ENCODE peak calls at places on chromosomes 7 and 10, in ten cellular contexts. One of them, this sample, is unnamed.

GRCh38 chr7:67636363-67637355 is 640.0 kb downstream of the TYW1 start:
- DNase-seq in astrocyte: no peak
- DNase-seq in heart left ventricle: no peak
- DNase-seq in heart right ventricle: no peak
- DNase-seq in left ventricle myocardium inferior: no peak
- DNase-seq in body of pancreas: no peak
- DNase-seq in ovary: no peak
- DNase-seq in sigmoid colon: no peak
- DNase-seq in uterus: no peak
- DNase-seq in foreskin keratinocyte: no peak
- DNase-seq in this sample: no peak

GRCh38 chr7:122675011-122675410 is 23.9 kb downstream of the RNF133 start:
- DNase-seq in astrocyte: no peak
- DNase-seq in heart left ventricle: no peak
- DNase-seq in heart right ventricle: no peak
- DNase-seq in left ventricle myocardium inferior: no peak
- DNase-seq in body of pancreas: no peak
- DNase-seq in ovary: no peak
- DNase-seq in sigmoid colon: no peak
- DNase-seq in uterus: no peak
- DNase-seq in foreskin keratinocyte: no peak
- DNase-seq in this sample: no peak

GRCh38 chr7:120856621-120857352 is 1.2 kb downstream of the TSPAN12 start:
- DNase-seq in astrocyte: peak; percentile 5
- DNase-seq in heart left ventricle: peak; percentile 66
- DNase-seq in heart right ventricle: peak; percentile 36
- DNase-seq in left ventricle myocardium inferior: peak; percentile 38
- DNase-seq in body of pancreas: peak; percentile 24
- DNase-seq in ovary: peak; percentile 18
- DNase-seq in sigmoid colon: peak; percentile 66
- DNase-seq in uterus: peak; percentile 31
- DNase-seq in foreskin keratinocyte: no peak
- DNase-seq in this sample: peak; percentile 62

GRCh38 chr7:113710310-113711106 is 208.3 kb downstream of the PPP1R3A start:
- DNase-seq in astrocyte: peak; percentile 79
- DNase-seq in heart left ventricle: no peak
- DNase-seq in heart right ventricle: no peak
- DNase-seq in left ventricle myocardium inferior: no peak
- DNase-seq in body of pancreas: peak; percentile 64
- DNase-seq in ovary: peak; percentile 15
- DNase-seq in sigmoid colon: no peak
- DNase-seq in uterus: peak; percentile 34
- DNase-seq in foreskin keratinocyte: peak; percentile 54
- DNase-seq in this sample: peak; percentile 64

GRCh38 chr10:109429956-109430760 is 493.2 kb downstream of the XPNPEP1 start:
- DNase-seq in astrocyte: peak; percentile 89
- DNase-seq in heart left ventricle: no peak
- DNase-seq in heart right ventricle: no peak
- DNase-seq in left ventricle myocardium inferior: no peak
- DNase-seq in body of pancreas: no peak
- DNase-seq in ovary: no peak
- DNase-seq in sigmoid colon: no peak
- DNase-seq in uterus: no peak
- DNase-seq in foreskin keratinocyte: no peak
- DNase-seq in this sample: no peak

GRCh38 chr7:64187408-64187807 is 19.6 kb upstream of the ZNF735 start:
- DNase-seq in astrocyte: no peak
- DNase-seq in heart left ventricle: no peak
- DNase-seq in heart right ventricle: no peak
- DNase-seq in left ventricle myocardium inferior: no peak
- DNase-seq in body of pancreas: no peak
- DNase-seq in ovary: no peak
- DNase-seq in sigmoid colon: no peak
- DNase-seq in uterus: no peak
- DNase-seq in foreskin keratinocyte: no peak
- DNase-seq in this sample: no peak

GRCh38 chr7:131753620-131754222 is 197.3 kb upstream of the PODXL start:
- DNase-seq in astrocyte: no peak
- DNase-seq in heart left ventricle: no peak
- DNase-seq in heart right ventricle: no peak
- DNase-seq in left ventricle myocardium inferior: no peak
- DNase-seq in body of pancreas: no peak
- DNase-seq in ovary: no peak
- DNase-seq in sigmoid colon: no peak
- DNase-seq in uterus: no peak
- DNase-seq in foreskin keratinocyte: no peak
- DNase-seq in this sample: no peak

GRCh38 chr10:104622598-104623209 is 18.4 kb upstream of the SORCS3 start:
- DNase-seq in astrocyte: no peak
- DNase-seq in heart left ventricle: no peak
- DNase-seq in heart right ventricle: no peak
- DNase-seq in left ventricle myocardium inferior: no peak
- DNase-seq in body of pancreas: no peak
- DNase-seq in ovary: no peak
- DNase-seq in sigmoid colon: no peak
- DNase-seq in uterus: no peak
- DNase-seq in foreskin keratinocyte: peak; percentile 20
- DNase-seq in this sample: no peak

GRCh38 chr10:110657968-110658691 is 14.0 kb downstream of the RBM20 start:
- DNase-seq in astrocyte: no peak
- DNase-seq in heart left ventricle: no peak
- DNase-seq in heart right ventricle: no peak
- DNase-seq in left ventricle myocardium inferior: no peak
- DNase-seq in body of pancreas: no peak
- DNase-seq in ovary: no peak
- DNase-seq in sigmoid colon: no peak
- DNase-seq in uterus: no peak
- DNase-seq in foreskin keratinocyte: no peak
- DNase-seq in this sample: no peak

GRCh38 chr10:60427148-60427547 is 37.5 kb upstream of the ANK3 start:
- DNase-seq in astrocyte: no peak
- DNase-seq in heart left ventricle: no peak
- DNase-seq in heart right ventricle: no peak
- DNase-seq in left ventricle myocardium inferior: no peak
- DNase-seq in body of pancreas: no peak
- DNase-seq in ovary: no peak
- DNase-seq in sigmoid colon: no peak
- DNase-seq in uterus: no peak
- DNase-seq in foreskin keratinocyte: no peak
- DNase-seq in this sample: no peak
- H3K4me1 ChIP-seq in astrocyte: peaks cover 73% of the 10 kb centered on the region
- H3K4me1 ChIP-seq in heart left ventricle: no peaks in the 10 kb centered on the region
- H3K4me1 ChIP-seq in heart right ventricle: peaks cover 12% of the 10 kb centered on the region
- H3K4me1 ChIP-seq in left ventricle myocardium inferior: peaks cover 39% of the 10 kb centered on the region
- H3K4me1 ChIP-seq in body of pancreas: no peaks in the 10 kb centered on the region
- H3K4me1 ChIP-seq in ovary: no peaks in the 10 kb centered on the region
- H3K4me1 ChIP-seq in sigmoid colon: peaks cover 30% of the 10 kb centered on the region
- H3K4me1 ChIP-seq in uterus: no peaks in the 10 kb centered on the region
- H3K4me1 ChIP-seq in foreskin keratinocyte: peaks cover 29% of the 10 kb centered on the region
- H3K4me1 ChIP-seq in this sample: peaks cover 35% of the 10 kb centered on the region

DNA sequence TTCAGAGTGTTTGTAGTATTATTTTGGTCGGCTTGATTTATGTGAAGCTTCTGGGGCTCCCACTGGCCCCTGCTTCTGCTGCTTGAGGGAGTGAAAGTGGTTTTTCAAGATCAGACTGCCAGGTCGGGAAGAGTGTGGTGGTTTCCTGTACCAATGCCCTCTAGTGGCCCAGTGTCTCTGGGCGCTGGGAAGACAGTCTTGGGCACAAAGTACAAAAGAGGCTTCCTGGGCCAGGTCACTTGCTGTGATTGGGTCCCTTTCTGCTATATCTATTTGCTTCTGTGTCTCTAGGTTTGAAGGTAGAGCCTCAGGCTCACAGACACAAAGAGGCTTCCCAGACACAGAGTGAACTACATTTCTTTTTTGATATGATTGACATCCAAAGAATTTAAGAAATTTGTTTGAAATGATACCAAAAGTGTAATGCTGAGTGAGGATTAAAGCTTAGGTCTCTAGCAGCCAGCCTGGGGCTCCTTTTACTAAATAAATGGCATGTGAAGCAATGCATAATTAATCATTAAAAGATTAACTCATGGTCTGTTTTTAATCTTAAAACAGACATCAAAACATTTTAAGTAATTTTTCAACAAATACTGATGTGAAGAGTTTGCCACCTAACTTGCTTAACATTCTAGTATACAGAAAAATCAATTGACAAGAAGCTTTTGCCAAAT is 36.3 kb downstream of the ABCB1 start:
- DNase-seq in astrocyte: no peak
- DNase-seq in heart left ventricle: no peak
- DNase-seq in heart right ventricle: no peak
- DNase-seq in left ventricle myocardium inferior: no peak
- DNase-seq in body of pancreas: peak; percentile 38
- DNase-seq in ovary: no peak
- DNase-seq in sigmoid colon: no peak
- DNase-seq in uterus: no peak
- DNase-seq in foreskin keratinocyte: no peak
- DNase-seq in this sample: no peak
- TF ChIP-seq CTCF in astrocyte: peak; percentile 20
- TF ChIP-seq CTCF in heart left ventricle: peak; percentile 32
- TF ChIP-seq CTCF in heart right ventricle: no peak
- TF ChIP-seq CTCF in left ventricle myocardium inferior: peak; percentile 35
- TF ChIP-seq CTCF in body of pancreas: peak; percentile 45
- TF ChIP-seq CTCF in ovary: no peak
- TF ChIP-seq CTCF in sigmoid colon: no peak
- TF ChIP-seq CTCF in uterus: no peak
- TF ChIP-seq CTCF in foreskin keratinocyte: peak; percentile 60
- TF ChIP-seq CTCF in this sample: peak; percentile 15

GRCh38 chr10:70162157-70162891 is 8.0 kb downstream of the SAR1A start:
- DNase-seq in astrocyte: no peak
- DNase-seq in heart left ventricle: no peak
- DNase-seq in heart right ventricle: no peak
- DNase-seq in left ventricle myocardium inferior: no peak
- DNase-seq in body of pancreas: no peak
- DNase-seq in ovary: no peak
- DNase-seq in sigmoid colon: no peak
- DNase-seq in uterus: no peak
- DNase-seq in foreskin keratinocyte: no peak
- DNase-seq in this sample: no peak

GRCh38 chr10:70160798-70161197 is 9.5 kb downstream of the SAR1A start:
- DNase-seq in astrocyte: no peak
- DNase-seq in heart left ventricle: no peak
- DNase-seq in heart right ventricle: no peak
- DNase-seq in left ventricle myocardium inferior: no peak
- DNase-seq in body of pancreas: no peak
- DNase-seq in ovary: no peak
- DNase-seq in sigmoid colon: no peak
- DNase-seq in uterus: no peak
- DNase-seq in foreskin keratinocyte: no peak
- DNase-seq in this sample: no peak

GRCh38 chr10:70164179-70164578 is 6.1 kb downstream of the SAR1A start:
- DNase-seq in astrocyte: no peak
- DNase-seq in heart left ventricle: no peak
- DNase-seq in heart right ventricle: no peak
- DNase-seq in left ventricle myocardium inferior: no peak
- DNase-seq in body of pancreas: no peak
- DNase-seq in ovary: no peak
- DNase-seq in sigmoid colon: no peak
- DNase-seq in uterus: no peak
- DNase-seq in foreskin keratinocyte: no peak
- DNase-seq in this sample: no peak

GRCh38 chr10:70162892-70163201 is 7.5 kb downstream of the SAR1A start:
- DNase-seq in astrocyte: no peak
- DNase-seq in heart left ventricle: no peak
- DNase-seq in heart right ventricle: no peak
- DNase-seq in left ventricle myocardium inferior: no peak
- DNase-seq in body of pancreas: no peak
- DNase-seq in ovary: no peak
- DNase-seq in sigmoid colon: no peak
- DNase-seq in uterus: no peak
- DNase-seq in foreskin keratinocyte: no peak
- DNase-seq in this sample: no peak

DNA sequence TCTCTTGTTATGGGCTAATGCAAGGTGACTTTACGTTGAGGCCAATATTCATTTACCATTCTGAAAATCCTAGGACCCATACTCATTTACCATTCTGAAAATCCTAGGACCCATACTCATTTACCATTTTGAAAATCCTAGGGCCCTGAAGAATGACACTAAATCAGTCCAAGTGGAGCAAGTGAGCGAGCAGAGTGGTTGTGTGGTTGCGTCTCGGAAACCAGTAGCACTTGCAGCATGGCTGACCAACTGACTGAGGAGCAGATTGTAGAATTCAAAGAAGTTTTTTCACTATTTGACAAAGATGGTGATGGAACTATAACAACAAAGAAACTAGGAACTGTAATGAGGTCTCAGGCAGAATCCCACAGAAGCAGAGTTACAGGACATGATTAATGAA is 6.9 kb downstream of the SAR1A start:
- DNase-seq in astrocyte: no peak
- DNase-seq in heart left ventricle: no peak
- DNase-seq in heart right ventricle: no peak
- DNase-seq in left ventricle myocardium inferior: no peak
- DNase-seq in body of pancreas: no peak
- DNase-seq in ovary: no peak
- DNase-seq in sigmoid colon: no peak
- DNase-seq in uterus: no peak
- DNase-seq in foreskin keratinocyte: no peak
- DNase-seq in this sample: no peak
- H3K4me1 ChIP-seq in astrocyte: peaks cover 14% of the 10 kb centered on the region
- H3K4me1 ChIP-seq in heart left ventricle: peaks cover 24% of the 10 kb centered on the region
- H3K4me1 ChIP-seq in heart right ventricle: peaks cover 45% of the 10 kb centered on the region
- H3K4me1 ChIP-seq in left ventricle myocardium inferior: peaks cover 79% of the 10 kb centered on the region
- H3K4me1 ChIP-seq in body of pancreas: peaks cover 36% of the 10 kb centered on the region
- H3K4me1 ChIP-seq in ovary: peaks cover 2% of the 10 kb centered on the region
- H3K4me1 ChIP-seq in sigmoid colon: peaks cover 38% of the 10 kb centered on the region
- H3K4me1 ChIP-seq in uterus: no peaks in the 10 kb centered on the region
- H3K4me1 ChIP-seq in foreskin keratinocyte: peaks cover 5% of the 10 kb centered on the region
- H3K4me1 ChIP-seq in this sample: no peaks in the 10 kb centered on the region

GRCh38 chr10:63268798-63269503 is 135.8 kb downstream of the NRBF2 start:
- DNase-seq in astrocyte: peak; percentile 97
- DNase-seq in heart left ventricle: no peak
- DNase-seq in heart right ventricle: peak; percentile 21
- DNase-seq in left ventricle myocardium inferior: peak; percentile 65
- DNase-seq in body of pancreas: peak; percentile 91
- DNase-seq in ovary: peak; percentile 88
- DNase-seq in sigmoid colon: peak; percentile 95
- DNase-seq in uterus: peak; percentile 92
- DNase-seq in foreskin keratinocyte: peak; percentile 94
- DNase-seq in this sample: peak; percentile 96
- TF ChIP-seq CTCF in astrocyte: peak; percentile 33
- TF ChIP-seq CTCF in heart left ventricle: peak; percentile 13
- TF ChIP-seq CTCF in heart right ventricle: no peak
- TF ChIP-seq CTCF in left ventricle myocardium inferior: peak; percentile 59
- TF ChIP-seq CTCF in body of pancreas: peak; percentile 72
- TF ChIP-seq CTCF in ovary: no peak
- TF ChIP-seq CTCF in sigmoid colon: peak; percentile 14
- TF ChIP-seq CTCF in uterus: peak; percentile 34
- TF ChIP-seq CTCF in foreskin keratinocyte: peak; percentile 59
- TF ChIP-seq CTCF in this sample: peak; percentile 51

DNA sequence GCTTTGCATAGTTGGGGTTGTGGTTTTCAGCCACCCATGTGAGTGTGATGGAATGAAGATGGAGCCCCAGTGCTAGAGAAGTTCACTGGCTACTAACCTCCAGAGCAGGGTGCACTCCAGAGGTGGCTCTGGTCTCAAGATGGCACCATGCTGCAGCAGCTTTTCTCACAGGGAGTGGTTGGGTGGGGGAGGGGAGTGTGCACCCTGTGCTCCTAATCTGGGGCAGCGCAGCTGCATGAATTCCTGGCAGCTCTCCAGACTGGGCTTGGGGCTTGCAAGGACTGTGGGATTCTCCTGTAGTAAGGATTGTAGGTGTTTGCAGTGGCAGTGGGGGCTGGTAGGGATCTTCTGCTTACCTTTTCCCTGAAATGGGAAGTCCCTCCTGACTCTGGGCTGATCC is 23.7 kb downstream of the PHTF2 start:
- DNase-seq in astrocyte: no peak
- DNase-seq in heart left ventricle: no peak
- DNase-seq in heart right ventricle: no peak
- DNase-seq in left ventricle myocardium inferior: no peak
- DNase-seq in body of pancreas: peak; percentile 12
- DNase-seq in ovary: no peak
- DNase-seq in sigmoid colon: no peak
- DNase-seq in uterus: no peak
- DNase-seq in foreskin keratinocyte: no peak
- DNase-seq in this sample: no peak
- H3K4me1 ChIP-seq in astrocyte: no peaks in the 10 kb centered on the region
- H3K4me1 ChIP-seq in heart left ventricle: no peaks in the 10 kb centered on the region
- H3K4me1 ChIP-seq in heart right ventricle: peaks cover 4% of the 10 kb centered on the region
- H3K4me1 ChIP-seq in left ventricle myocardium inferior: peaks cover 12% of the 10 kb centered on the region
- H3K4me1 ChIP-seq in body of pancreas: peaks cover 5% of the 10 kb centered on the region
- H3K4me1 ChIP-seq in ovary: no peaks in the 10 kb centered on the region
- H3K4me1 ChIP-seq in sigmoid colon: no peaks in the 10 kb centered on the region
- H3K4me1 ChIP-seq in uterus: no peaks in the 10 kb centered on the region
- H3K4me1 ChIP-seq in foreskin keratinocyte: no peaks in the 10 kb centered on the region
- H3K4me1 ChIP-seq in this sample: no peaks in the 10 kb centered on the region